ENCODE peak calls at places on chromosomes 16 and 17, in four cellular contexts. O, C, Y and V are unnamed samples.

GRCh38 chr16:71721066-71721740 is 3.3 kb downstream of the PHLPP2 start:
- DNase-seq in O (no peak), C (no peak), Y (no peak), V (no peak)

GRCh38 chr16:70651524-70651923 is 5.2 kb downstream of the IL34 start:
- DNase-seq in O (no peak), C (no peak), Y (no peak), V (peak)

GRCh38 chr16:14303654-14304394 is 232.7 kb downstream of the MRTFB start:
- DNase-seq in O (peak), C (no peak), Y (no peak), V (no peak)

GRCh38 chr17:75270218-75270965 is 639 bp downstream of the MIF4GD start:
- DNase-seq in O (peak), C (peak), Y (peak), V (peak)

GRCh38 chr17:7851438-7852261 is 3.2 kb upstream of the TMEM88 start:
- DNase-seq in O (peak), C (peak), Y (peak), V (peak)

GRCh38 chr17:41065829-41066624 is at the start of gene KRTAP2-4:
- DNase-seq in O (peak), C (no peak), Y (no peak), V (peak)

GRCh38 chr17:75006653-75007052 is 5.8 kb upstream of the MRPL58 start:
- DNase-seq in O (no peak), C (no peak), Y (no peak), V (no peak)

GRCh38 chr16:49085689-49086088 is 195.9 kb downstream of the CBLN1 start:
- DNase-seq in O (no peak), C (no peak), Y (no peak), V (peak)

GRCh38 chr17:61179316-61179715 is 220.3 kb upstream of the TBX2 start:
- DNase-seq in O (no peak), C (no peak), Y (no peak), V (no peak)

GRCh38 chr16:81556715-81557284 is 112.2 kb downstream of the CMIP start:
- DNase-seq in O (no peak), C (no peak), Y (no peak), V (peak)

GRCh38 chr17:83179378-83179777 is 100.0 kb downstream of the METRNL start:
- DNase-seq in O (no peak), C (no peak), Y (no peak), V (no peak)

GRCh38 chr17:51643702-51644490 is 383.6 kb downstream of the UTP18 start:
- DNase-seq in O (no peak), C (no peak), Y (no peak), V (no peak)

GRCh38 chr16:85735225-85735722 is 15.6 kb downstream of the C16orf74 start:
- DNase-seq in O (no peak), C (no peak), Y (peak), V (no peak)